ENCODE peak calls at places on chromosome 10, in seven cellular contexts. F is CD8-positive, alpha-beta memory T cell; V is IMR-90; A is H7; S is psoas muscle; G is astrocyte of the spinal cord; D is A549. X is an unnamed sample.

GRCh38 chr10:62433901-62434300 is 59.7 kb downstream of the ZNF365 start:
- DNase-seq in S (no peak), A (no peak), F (no peak), G (no peak), V (no peak), D (no peak), X (no peak)

GRCh38 chr10:71344916-71345557 is 26.0 kb downstream of the SLC29A3 start:
- DNase-seq in S (no peak), G (no peak), D (no peak), F (no peak), A (no peak), V (no peak), X (no peak)

GRCh38 chr10:68502846-68503245 is 24.5 kb downstream of the SLC25A16 start:
- DNase-seq in F (no peak), A (no peak), G (no peak), S (no peak), D (no peak), V (no peak), X (no peak)

GRCh38 chr10:129360046-129360445 is 107.0 kb upstream of the MGMT start:
- DNase-seq in S (no peak), V (no peak), F (no peak), A (no peak), G (no peak), D (no peak), X (no peak)

GRCh38 chr10:78909268-78909667 is 159.5 kb upstream of the ZMIZ1 start:
- DNase-seq in G (no peak), S (no peak), V (no peak), F (no peak), A (no peak), D (no peak), X (no peak)

GRCh38 chr10:36172054-36172531 is 530.0 kb upstream of the FZD8 start:
- DNase-seq in S (no peak), V (peak), G (peak), D (no peak), A (no peak), F (no peak), X (peak)

GRCh38 chr10:7389346-7389745 is 21.5 kb downstream of the SFMBT2 start:
- DNase-seq in D (no peak), F (no peak), V (no peak), G (no peak), A (no peak), S (no peak), X (no peak)

GRCh38 chr10:99630439-99630838 is 10.2 kb upstream of the SLC25A28 start:
- DNase-seq in S (no peak), A (no peak), G (peak), F (no peak), V (peak), D (no peak), X (peak)

GRCh38 chr10:120477723-120478270 is 20.8 kb downstream of the PLPP4 start:
- DNase-seq in V (no peak), A (no peak), D (no peak), G (peak), S (no peak), F (no peak), X (peak)

GRCh38 chr10:32982293-32982709 is 24.3 kb upstream of the ITGB1 start:
- DNase-seq in D (no peak), V (peak), A (no peak), F (no peak), S (no peak), G (peak), X (peak)

GRCh38 chr10:21924511-21924910 is 79.0 kb downstream of the DNAJC1 start:
- DNase-seq in F (no peak), S (no peak), D (no peak), G (no peak), A (no peak), V (no peak), X (no peak)

GRCh38 chr10:21927601-21928000 is 75.9 kb downstream of the DNAJC1 start:
- DNase-seq in S (no peak), V (peak), D (no peak), F (no peak), A (no peak), G (peak), X (peak)

GRCh38 chr10:21926949-21927348 is 76.6 kb downstream of the DNAJC1 start:
- DNase-seq in A (no peak), S (no peak), F (no peak), D (peak), G (peak), V (peak), X (peak)

GRCh38 chr10:21925851-21926250 is 77.7 kb downstream of the DNAJC1 start:
- DNase-seq in F (no peak), D (no peak), A (no peak), G (no peak), V (no peak), S (no peak), X (no peak)

DNA sequence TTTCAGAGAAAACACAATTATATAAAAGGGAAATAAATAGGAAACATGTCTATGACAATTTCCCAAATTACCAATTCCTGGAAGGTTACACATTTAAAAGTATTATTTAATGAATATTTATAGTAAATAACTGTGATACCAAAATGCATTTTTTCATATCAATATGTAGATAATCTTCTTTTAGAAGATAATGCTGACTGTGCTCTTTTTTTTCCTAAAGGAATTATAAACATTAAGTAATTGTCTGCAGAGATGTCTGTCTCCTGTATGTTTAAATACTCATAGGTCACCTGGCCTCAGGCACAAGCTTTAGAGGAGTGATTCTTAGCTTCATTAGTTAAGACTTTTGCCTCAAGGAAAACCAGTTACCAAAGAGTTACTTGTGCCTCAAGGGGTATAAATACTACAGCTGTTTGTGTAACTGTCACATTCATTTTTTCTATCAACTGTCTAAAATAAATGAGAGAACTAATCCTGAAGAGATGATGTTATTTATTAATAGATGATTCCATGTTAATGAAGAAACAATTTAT is 77.1 kb downstream of the DNAJC1 start:
- DNase-seq in V (peak), F (no peak), G (no peak), S (no peak), A (no peak), D (no peak), X (no peak)
- H3K4me3 ChIP-seq in V (no peak), F (no peak), G (no peak), S (no peak), A (no peak), D (no peak), X (no peak)

GRCh38 chr10:29535778-29536459 is 98.9 kb downstream of the SVIL start:
- DNase-seq in V (no peak), F (no peak), D (no peak), A (peak), S (no peak), G (no peak), X (no peak)
- H3K4me3 ChIP-seq in V (peak), F (no peak), D (peak), A (no peak), S (peak), G (no peak), X (no peak)

GRCh38 chr10:102758226-102758932 is 14.6 kb downstream of the WBP1L start:
- DNase-seq in D (no peak), V (no peak), G (no peak), S (no peak), A (no peak), F (no peak), X (no peak)

GRCh38 chr10:102752266-102752930 is 8.7 kb downstream of the WBP1L start:
- DNase-seq in A (no peak), F (no peak), G (peak), S (no peak), D (no peak), V (peak), X (peak)

GRCh38 chr10:102757323-102757722 is 13.6 kb downstream of the WBP1L start:
- DNase-seq in S (no peak), G (no peak), F (no peak), V (no peak), D (no peak), A (no peak), X (no peak)

GRCh38 chr10:102753724-102754123 is 10.0 kb downstream of the WBP1L start:
- DNase-seq in A (no peak), D (no peak), F (no peak), V (no peak), S (no peak), G (no peak), X (no peak)

DNA sequence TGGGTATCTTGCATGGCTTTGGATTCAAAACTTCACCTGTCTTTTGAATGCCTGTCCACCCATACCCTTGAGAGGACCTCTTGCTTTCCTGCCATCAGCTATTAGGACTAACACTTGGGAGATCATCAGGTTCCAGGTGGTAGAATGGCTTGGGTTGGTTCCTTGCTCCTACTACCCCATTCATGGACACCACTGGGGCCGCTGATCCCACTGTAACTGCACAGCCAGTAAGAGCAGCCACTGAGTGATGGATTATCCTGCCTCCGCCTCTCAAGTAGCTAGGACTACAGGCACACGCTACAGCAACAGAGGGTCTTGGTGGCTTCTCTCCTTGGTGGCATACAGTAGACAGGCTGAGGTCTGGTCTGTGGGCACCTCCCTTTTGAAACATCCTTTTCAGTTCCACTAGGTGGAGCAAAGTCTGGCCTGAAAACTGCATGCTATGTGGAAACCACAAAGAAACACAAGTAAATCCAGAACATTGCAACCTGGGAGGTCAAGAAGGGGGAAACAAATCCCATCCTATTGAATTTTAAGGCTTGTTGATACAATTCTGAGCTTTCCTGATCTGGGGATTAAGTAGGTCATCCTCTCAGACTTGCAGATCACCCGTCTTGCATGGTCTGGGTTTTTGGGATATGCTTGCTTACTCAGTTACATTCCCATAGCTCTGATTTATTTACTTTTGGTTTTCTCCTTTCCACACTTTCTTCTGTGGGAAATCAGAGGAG is 9.4 kb downstream of the WBP1L start:
- DNase-seq in F (no peak), A (peak), V (peak), S (no peak), G (peak), D (peak), X (peak)
- H3K4me3 ChIP-seq in F (no peak), A (no peak), V (no peak), S (no peak), G (no peak), D (no peak), X (no peak)

GRCh38 chr10:29317027-29317420 is 28.2 kb downstream of the LYZL1 start:
- DNase-seq in F (no peak), D (no peak), A (no peak), V (peak), G (no peak), S (no peak), X (peak)

GRCh38 chr10:29316308-29317026 is 27.6 kb downstream of the LYZL1 start:
- DNase-seq in A (no peak), S (no peak), F (no peak), V (no peak), G (no peak), D (no peak), X (no peak)

GRCh38 chr10:29315814-29316213 is 26.9 kb downstream of the LYZL1 start:
- DNase-seq in F (no peak), A (no peak), D (no peak), S (no peak), V (no peak), G (no peak), X (no peak)

GRCh38 chr10:29317423-29318021 is 28.7 kb downstream of the LYZL1 start:
- DNase-seq in G (no peak), V (no peak), A (no peak), S (no peak), F (no peak), D (no peak), X (no peak)

GRCh38 chr10:29314726-29315125 is 25.9 kb downstream of the LYZL1 start:
- DNase-seq in V (no peak), S (no peak), D (no peak), G (no peak), A (no peak), F (no peak), X (no peak)
- H3K4me3 ChIP-seq in V (no peak), S (no peak), D (no peak), G (no peak), A (no peak), F (no peak), X (no peak)